ENCODE peak calls at places on chromosomes 1 and 21, in nine cellular contexts. U is NCI-H1092; S is stimulated activated naive B cell treated with anti-CD40 and anti-IgM and Interleukin-4, amounts not matched to agents 10 μg/mL and 1 μg/mL and 100 μg/mL, for 72 hours; D is stomach; V is fibroblast of pulmonary artery; J is cerebellum; E is AG04449; L is RPMI7951; F is HEK293T. M is an unnamed sample.

GRCh38 chr21:36959020-36959835 is 7.2 kb downstream of the HLCS start:
- DNase-seq in U (no peak), S (no peak), D (no peak), V (no peak), J (no peak), E (no peak), L (no peak), F (no peak), M (no peak)

GRCh38 chr21:14382835-14383595 is at the start of gene HSPA13:
- DNase-seq in U (peak), S (peak), D (peak), V (peak), J (peak), E (peak), L (peak), F (peak), M (peak)

GRCh38 chr1:198669023-198669698 is 30.3 kb downstream of the PTPRC start:
- DNase-seq in U (no peak), S (no peak), D (no peak), V (peak), J (no peak), E (peak), L (peak), F (no peak), M (no peak)

GRCh38 chr1:58290685-58291372 is 255.7 kb downstream of the OMA1 start:
- DNase-seq in U (no peak), S (no peak), D (no peak), V (peak), J (no peak), E (no peak), L (peak), F (peak), M (no peak)

GRCh38 chr21:17388226-17388625 is 124.6 kb upstream of the CXADR start:
- DNase-seq in U (no peak), S (no peak), D (no peak), V (no peak), J (peak), E (no peak), L (no peak), F (no peak), M (no peak)

GRCh38 chr1:15609631-15610030 is 7.6 kb upstream of the DDI2 start:
- DNase-seq in U (no peak), S (no peak), D (no peak), V (no peak), J (no peak), E (no peak), L (no peak), F (no peak), M (no peak)

GRCh38 chr21:27001526-27001925 is 34.6 kb upstream of the ADAMTS5 start:
- DNase-seq in U (no peak), S (no peak), D (no peak), V (no peak), J (no peak), E (no peak), L (no peak), F (no peak), M (no peak)

GRCh38 chr1:26016944-26017545 is 4.5 kb upstream of the EXTL1 start:
- DNase-seq in U (no peak), S (no peak), D (no peak), V (no peak), J (no peak), E (no peak), L (peak), F (no peak), M (no peak)

GRCh38 chr1:163535807-163536206 is 214.1 kb downstream of the NUF2 start:
- DNase-seq in U (no peak), S (no peak), D (no peak), V (peak), J (no peak), E (no peak), L (peak), F (no peak), M (peak)

GRCh38 chr1:40606978-40607377 is 58.5 kb downstream of the RIMS3 start:
- DNase-seq in U (no peak), S (no peak), D (no peak), V (no peak), J (no peak), E (no peak), L (no peak), F (no peak), M (no peak)

GRCh38 chr1:157969693-157970485 is 23.6 kb upstream of the KIRREL1 start:
- DNase-seq in U (no peak), S (no peak), D (no peak), V (peak), J (no peak), E (no peak), L (peak), F (peak), M (no peak)

GRCh38 chr21:45525910-45526306 is 16.3 kb downstream of the SLC19A1 start:
- DNase-seq in U (no peak), S (no peak), D (peak), V (no peak), J (no peak), E (no peak), L (no peak), F (no peak), M (no peak)

GRCh38 chr1:114671011-114671938 is 1.4 kb upstream of the DENND2C start:
- DNase-seq in U (no peak), S (no peak), D (no peak), V (peak), J (peak), E (no peak), L (no peak), F (no peak), M (no peak)

GRCh38 chr1:176843352-176844297 is 320.9 kb downstream of the ASTN1 start:
- DNase-seq in U (peak), S (no peak), D (no peak), V (peak), J (peak), E (peak), L (peak), F (peak), M (no peak)

GRCh38 chr1:29805122-29805895 is 569.0 kb downstream of the PTPRU start:
- DNase-seq in U (no peak), S (no peak), D (peak), V (no peak), J (no peak), E (no peak), L (no peak), F (peak), M (no peak)

GRCh38 chr1:104463126-104463697 is 713.5 kb downstream of the AMY1C start:
- DNase-seq in U (no peak), S (no peak), D (no peak), V (no peak), J (no peak), E (no peak), L (no peak), F (no peak), M (no peak)

GRCh38 chr1:232509570-232509969 is 120.4 kb downstream of the SIPA1L2 start:
- DNase-seq in U (no peak), S (no peak), D (no peak), V (peak), J (no peak), E (no peak), L (peak), F (no peak), M (no peak)

GRCh38 chr1:201217146-201217545 is 26.5 kb downstream of the IGFN1 start:
- DNase-seq in U (no peak), S (no peak), D (no peak), V (no peak), J (no peak), E (no peak), L (no peak), F (no peak), M (no peak)

GRCh38 chr1:43729816-43730463 is 22.6 kb downstream of the ST3GAL3 start:
- DNase-seq in U (no peak), S (no peak), D (no peak), V (no peak), J (no peak), E (no peak), L (peak), F (no peak), M (no peak)